ENCODE peak calls at places on chromosome 3, in four cellular contexts. J is HFFc6, K is lower lobe of right lung, B is RWPE1. N is an unnamed sample.

GRCh38 chr3:185925353-185925752 is 12.5 kb downstream of the TRA2B start:
- DNase-seq in B (no peak), J (no peak), K (no peak), N (no peak)

GRCh38 chr3:114450008-114450596 is 156.3 kb downstream of the TIGIT start:
- DNase-seq in B (no peak), K (no peak), J (no peak), N (no peak)

GRCh38 chr3:14288833-14289451 is 110.3 kb downstream of the LSM3 start:
- DNase-seq in B (no peak), K (no peak), J (no peak), N (no peak)

GRCh38 chr3:58696093-58696492 is 29.5 kb upstream of the FAM3D start:
- DNase-seq in B (no peak), J (no peak), K (no peak), N (no peak)

GRCh38 chr3:169939751-169940150 is 26.9 kb upstream of the SEC62 start:
- DNase-seq in J (no peak), K (no peak), B (no peak), N (no peak)

GRCh38 chr3:173789530-173789929 is 392.0 kb downstream of the NLGN1 start:
- DNase-seq in J (no peak), B (peak; percentile 22), K (no peak), N (no peak)

GRCh38 chr3:99330924-99331532 is 307.4 kb upstream of the COL8A1 start:
- DNase-seq in K (no peak), J (no peak), B (no peak), N (no peak)

GRCh38 chr3:53820084-53820483 is 26.1 kb downstream of the CHDH start:
- DNase-seq in J (no peak), B (no peak), K (no peak), N (no peak)

GRCh38 chr3:13017361-13018038 is 55.7 kb downstream of the IQSEC1 start:
- DNase-seq in B (no peak), K (peak; percentile 38), J (no peak), N (no peak)

GRCh38 chr3:39809995-39810595 is 686 bp downstream of the MYRIP start:
- DNase-seq in K (no peak), B (no peak), J (no peak), N (no peak)

GRCh38 chr3:196189608-196190347 is 21.4 kb downstream of the ZDHHC19 start:
- DNase-seq in B (no peak), J (no peak), K (no peak), N (no peak)

GRCh38 chr3:71858493-71859127 is 73.7 kb upstream of the PROK2 start:
- DNase-seq in J (no peak), K (no peak), B (no peak), N (no peak)

GRCh38 chr3:81985996-81986723 is 224.7 kb upstream of the GBE1 start:
- DNase-seq in K (no peak), J (no peak), B (no peak), N (no peak)

N was measured in uterus.